ENCODE peak calls at places on chromosomes 3 and 15, in four cellular contexts. R is coronary artery; X is stimulated activated CD8-positive, alpha-beta memory T cell treated with anti-CD3 and anti-CD28 coated beads, Interleukin-4, amount 100 ng/mL, for 24 hours; K is T-helper 22 cell. Q is an unnamed sample.

GRCh38 chr3:127690823-127691452 is 18.2 kb downstream of the ABTB1 start:
- DNase-seq in R (no peak), X (no peak), K (no peak), Q (peak; percentile 93)

GRCh38 chr3:39460677-39461076 is 6.8 kb upstream of the MOBP start:
- DNase-seq in R (no peak), X (no peak), K (no peak), Q (no peak)

GRCh38 chr3:4493931-4494806 is 1.0 kb downstream of the ITPR1 start:
- DNase-seq in R (no peak), X (no peak), K (no peak), Q (no peak)

GRCh38 chr3:39168156-39168780 is 14.9 kb upstream of the CSRNP1 start:
- DNase-seq in R (no peak), X (no peak), K (no peak), Q (no peak)

GRCh38 chr15:48333553-48333952 is 2.3 kb downstream of the DUT start:
- DNase-seq in R (no peak), X (no peak), K (no peak), Q (no peak)

GRCh38 chr3:70985572-70985971 is 598.0 kb downstream of the FOXP1 start:
- DNase-seq in R (no peak), X (no peak), K (no peak), Q (no peak)

GRCh38 chr3:150129181-150129580 is 158.5 kb upstream of the PFN2 start:
- DNase-seq in R (no peak), X (no peak), K (no peak), Q (no peak)

GRCh38 chr15:98955980-98956723 is 51.4 kb downstream of the PGPEP1L start:
- DNase-seq in R (no peak), X (no peak), K (no peak), Q (no peak)

Q was measured in islet precursor cell.